ENCODE peak calls at places on chromosome 3, in five cellular contexts. P is K562, D is stomach, X is sigmoid colon, I is HepG2. M is an unnamed sample. For H3K4me1, the result is how much of the 10 kb centered on the place peaks cover.

GRCh38 chr3:32224047-32224446 is 14.4 kb upstream of the CMTM8 start:
- DNase-seq in P (no peak), D (no peak), X (no peak), I (no peak), M (no peak)

GRCh38 chr3:127418560-127419099 is 130.8 kb upstream of the PRR20G start:
- DNase-seq in P (no peak), D (no peak), X (no peak), I (no peak), M (no peak)

GRCh38 chr3:189458536-189458935 is 172.7 kb upstream of the TP63 start:
- DNase-seq in P (no peak), D (peak), X (no peak), I (no peak), M (peak)

GRCh38 chr3:67706934-67707333 is 52.5 kb upstream of the SUCLG2 start:
- DNase-seq in P (no peak), D (no peak), X (no peak), I (peak), M (no peak)

GRCh38 chr3:108006077-108006675 is 84.7 kb downstream of the CD47 start:
- DNase-seq in P (peak), D (peak), X (no peak), I (peak), M (peak)

GRCh38 chr3:195450731-195451229 is 8.0 kb upstream of the ACAP2 start:
- DNase-seq in P (no peak), D (no peak), X (peak), I (no peak), M (peak)

GRCh38 chr3:127289646-127290575 is 2.1 kb upstream of the PRR20G start:
- DNase-seq in P (no peak), D (no peak), X (no peak), I (no peak), M (no peak)

GRCh38 chr3:197820550-197821335 is 29.7 kb downstream of the LRCH3 start:
- DNase-seq in P (no peak), D (no peak), X (no peak), I (peak), M (no peak)

GRCh38 chr3:20857636-20858035 is 671.6 kb upstream of the SGO1 start:
- DNase-seq in P (no peak), D (no peak), X (no peak), I (no peak), M (no peak)

GRCh38 chr3:43316783-43317460 is 30.6 kb downstream of the SNRK start:
- DNase-seq in P (no peak), D (no peak), X (no peak), I (peak), M (no peak)

GRCh38 chr3:135513106-135514063 is 452.1 kb upstream of the PPP2R3A start:
- DNase-seq in P (peak), D (no peak), X (no peak), I (no peak), M (no peak)

GRCh38 chr3:61936344-61936937 is 375.1 kb downstream of the PTPRG start:
- DNase-seq in P (peak), D (no peak), X (no peak), I (peak), M (no peak)

GRCh38 chr3:66376568-66376967 is 124.3 kb downstream of the LRIG1 start:
- DNase-seq in P (peak), D (no peak), X (no peak), I (peak), M (no peak)

GRCh38 chr3:71121429-71122167 is 461.9 kb downstream of the FOXP1 start:
- DNase-seq in P (no peak), D (no peak), X (peak), I (no peak), M (no peak)

GRCh38 chr3:66039590-66039887 is 821 bp upstream of the MAGI1 start:
- DNase-seq in P (peak), D (peak), X (peak), I (peak), M (peak)

GRCh38 chr3:152100491-152101086 is 168.1 kb upstream of the MBNL1 start:
- DNase-seq in P (peak), D (no peak), X (no peak), I (no peak), M (no peak)

GRCh38 chr3:89490129-89490528 is 382.7 kb downstream of the EPHA3 start:
- DNase-seq in P (no peak), D (no peak), X (no peak), I (no peak), M (no peak)

GRCh38 chr3:171417813-171418212 is 42.4 kb downstream of the TNIK start:
- DNase-seq in P (no peak), D (no peak), X (peak), I (peak), M (no peak)

DNA sequence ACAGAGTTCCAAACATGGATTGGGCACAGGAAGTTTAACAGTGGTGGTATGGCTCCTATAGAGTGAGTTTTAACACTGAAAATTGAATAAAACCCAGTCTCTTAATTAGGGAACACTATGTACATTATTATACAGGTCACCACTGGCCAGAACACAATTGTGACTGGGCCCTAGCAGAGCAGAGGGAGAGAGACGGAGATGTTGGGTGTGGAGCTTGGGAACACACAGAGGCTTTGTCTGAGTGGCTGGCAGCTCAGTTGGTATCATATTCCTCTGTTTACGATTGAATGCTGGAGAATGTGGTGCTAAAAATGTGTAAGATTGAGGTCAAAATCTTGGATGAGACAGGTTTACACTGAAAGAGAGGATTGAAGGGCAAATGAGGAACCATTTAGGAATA is 6.8 kb upstream of the MOBP start:
- DNase-seq in P (no peak), D (no peak), X (no peak), I (no peak), M (no peak)
- TF ChIP-seq EP300 in P (no peak), D (no peak), X (no peak), I (no peak), M (no peak)

DNA sequence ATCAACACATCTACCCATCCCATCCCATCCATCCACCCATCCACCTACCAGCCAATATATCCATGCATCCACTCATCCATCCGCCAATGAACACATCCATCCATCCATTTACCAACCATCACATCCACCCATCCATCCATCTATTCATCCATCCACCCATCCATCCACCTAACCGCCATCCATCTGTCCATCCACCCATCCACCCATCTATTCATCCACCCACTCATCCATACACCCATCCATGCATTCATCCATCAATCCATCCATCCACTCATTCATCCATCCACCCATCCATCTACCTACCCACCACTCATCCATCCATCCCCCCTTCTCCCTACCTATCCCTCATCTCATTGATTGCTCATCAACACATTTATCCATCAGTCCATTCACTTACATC is 47.6 kb upstream of the SEC13 start:
- DNase-seq in P (no peak), D (no peak), X (no peak), I (no peak), M (no peak)
- TF ChIP-seq POLR2AphosphoS5 in P (no peak), D (no peak), X (no peak), I (no peak), M (no peak)

GRCh38 chr3:123741058-123741511 is 143.0 kb downstream of the MYLK start:
- DNase-seq in P (no peak), D (no peak), X (no peak), I (no peak), M (no peak)

GRCh38 chr3:123737168-123737567 is 147.0 kb downstream of the MYLK start:
- DNase-seq in P (no peak), D (no peak), X (no peak), I (no peak), M (no peak)

GRCh38 chr3:123739146-123739545 is 145.0 kb downstream of the MYLK start:
- DNase-seq in P (no peak), D (no peak), X (no peak), I (no peak), M (no peak)

GRCh38 chr3:123740391-123740822 is 143.7 kb downstream of the MYLK start:
- DNase-seq in P (no peak), D (no peak), X (no peak), I (no peak), M (no peak)

GRCh38 chr3:123739754-123740153 is 144.4 kb downstream of the MYLK start:
- DNase-seq in P (no peak), D (no peak), X (no peak), I (no peak), M (no peak)
- H3K4me1 ChIP-seq in P (under half), D (under half), X (under half), I (under half), M (under half)

GRCh38 chr3:4703054-4703480 is 209.9 kb downstream of the ITPR1 start:
- DNase-seq in P (no peak), D (no peak), X (no peak), I (no peak), M (no peak)
- TF ChIP-seq EP300 in P (no peak), D (no peak), X (no peak), I (no peak), M (no peak)

GRCh38 chr3:113684271-113684819 is 12.1 kb downstream of the USF3 start:
- DNase-seq in P (no peak), D (no peak), X (no peak), I (no peak), M (no peak)
- TF ChIP-seq POLR2AphosphoS5 in P (no peak), D (no peak), X (no peak), I (no peak), M (no peak)

DNA sequence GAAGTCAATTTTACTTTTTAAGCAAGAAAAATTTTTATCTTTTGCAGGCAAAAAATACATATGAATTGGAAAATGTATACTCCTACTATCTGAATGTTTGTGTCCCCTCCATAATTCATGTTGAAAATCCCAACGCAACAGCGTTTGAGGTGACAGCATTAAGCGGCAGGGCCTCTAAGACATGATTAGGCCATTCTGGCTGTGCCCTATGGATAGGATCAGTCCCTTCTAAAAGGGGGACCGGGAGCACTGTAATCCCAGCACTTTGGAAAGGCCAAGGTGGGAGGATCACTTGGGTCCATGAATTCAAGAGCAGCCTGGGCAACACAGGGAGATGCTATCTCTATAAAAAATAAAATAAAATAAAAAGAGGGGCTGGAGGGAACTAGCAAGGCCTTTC is 435.7 kb downstream of the SHQ1 start:
- DNase-seq in P (no peak), D (no peak), X (no peak), I (no peak), M (no peak)
- H3K4me1 ChIP-seq in P (under half), D (under half), X (under half), I (half or more), M (under half)

GRCh38 chr3:4825572-4826236 is 153.5 kb upstream of the BHLHE40 start:
- DNase-seq in P (peak), D (peak), X (no peak), I (peak), M (no peak)

GRCh38 chr3:4828279-4829030 is 150.8 kb upstream of the BHLHE40 start:
- DNase-seq in P (no peak), D (no peak), X (no peak), I (no peak), M (no peak)

GRCh38 chr3:4827767-4828166 is 151.5 kb upstream of the BHLHE40 start:
- DNase-seq in P (peak), D (no peak), X (no peak), I (no peak), M (no peak)

GRCh38 chr3:4824948-4825325 is 154.3 kb upstream of the BHLHE40 start:
- DNase-seq in P (peak), D (no peak), X (no peak), I (peak), M (no peak)

GRCh38 chr3:4826237-4827100 is 152.8 kb upstream of the BHLHE40 start:
- DNase-seq in P (no peak), D (peak), X (peak), I (no peak), M (no peak)
- TF ChIP-seq EP300 in P (no peak), D (no peak), X (no peak), I (no peak), M (no peak)

DNA sequence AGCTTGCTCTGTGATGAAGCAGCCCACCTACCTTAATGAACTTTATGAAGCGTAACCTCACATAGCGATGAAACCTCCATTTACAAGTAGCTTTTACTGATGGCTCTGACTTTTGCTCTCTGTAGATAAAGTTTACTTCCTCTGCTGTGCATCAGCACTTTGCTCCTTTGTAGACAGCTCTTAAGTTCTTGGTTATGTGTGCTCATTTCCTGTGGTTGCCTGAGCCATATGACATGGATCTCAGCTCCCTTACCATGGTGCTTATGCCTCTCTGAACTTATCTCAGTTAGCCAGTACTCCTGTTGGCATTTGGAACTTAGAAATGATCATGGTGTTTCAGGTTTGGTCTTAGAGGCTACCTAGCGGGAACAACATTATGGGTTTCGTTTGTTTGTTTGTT is 7.8 kb downstream of the MFSD1 start:
- DNase-seq in P (no peak), D (no peak), X (no peak), I (no peak), M (no peak)
- TF ChIP-seq POLR2AphosphoS5 in P (no peak), D (no peak), X (peak), I (no peak), M (no peak)

DNA sequence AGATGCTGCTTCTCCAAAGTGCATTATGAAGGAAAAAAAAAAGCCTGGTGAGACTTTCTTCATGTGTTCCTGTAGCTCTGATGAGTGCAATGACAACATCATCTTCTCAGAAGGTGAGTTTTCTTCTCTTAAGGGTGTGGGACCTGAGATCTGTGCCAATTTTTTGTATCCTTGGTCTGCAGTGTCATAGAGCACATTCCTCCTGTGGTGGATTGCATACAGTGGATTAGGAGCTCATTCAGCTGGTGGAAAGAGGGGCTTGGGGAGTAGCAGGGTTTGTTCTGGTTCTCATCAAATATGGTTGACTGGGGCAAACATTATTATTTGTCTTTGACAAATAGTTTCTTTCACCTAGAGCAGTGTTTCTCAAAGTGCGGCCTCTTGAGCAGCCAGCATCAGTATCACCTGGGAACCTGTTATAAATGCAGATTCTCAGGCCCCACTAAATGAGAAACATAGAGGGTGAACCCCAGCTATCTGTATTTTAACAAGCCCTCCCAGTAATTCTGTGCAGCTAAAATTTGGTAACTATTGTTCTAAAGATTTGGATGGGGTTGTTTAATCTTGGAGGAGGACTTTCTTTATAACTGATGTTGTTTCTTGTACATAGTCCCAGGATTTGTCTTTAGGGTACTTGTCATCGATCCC is 44.1 kb downstream of the TGFBR2 start:
- DNase-seq in P (no peak), D (no peak), X (no peak), I (no peak), M (no peak)
- H3K4me1 ChIP-seq in P (under half), D (under half), X (under half), I (half or more), M (under half)

DNA sequence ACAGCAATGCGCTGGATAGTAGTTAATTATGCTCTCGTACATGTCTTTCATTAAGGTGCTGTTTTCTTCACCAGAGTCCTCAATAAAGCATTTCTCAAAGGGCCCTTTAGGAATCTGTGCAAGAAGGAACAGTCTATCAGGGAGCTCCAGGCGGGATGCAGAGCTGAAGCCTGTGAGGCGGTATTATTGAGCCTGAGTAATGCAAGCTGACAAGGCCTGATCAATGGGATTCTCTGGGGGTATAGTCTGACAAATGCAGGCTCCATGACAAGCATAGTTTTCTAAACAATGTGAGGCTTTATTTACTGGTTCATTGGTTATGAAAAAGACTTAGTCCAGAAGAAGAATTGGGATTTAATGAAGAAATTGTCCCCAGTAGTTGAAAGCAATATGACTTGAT is 531.0 kb upstream of the CBLB start:
- DNase-seq in P (no peak), D (no peak), X (no peak), I (no peak), M (no peak)
- TF ChIP-seq EP300 in P (no peak), D (no peak), X (no peak), I (no peak), M (no peak)

M was measured in suprapubic skin.